ENCODE peak calls at places on chromosomes 6 and 20, in nine cellular contexts. L is PC-3, H is mesendoderm, W is H9, Q is mammary epithelial cell, O is fibroblast of lung, V is DND-41, E is hepatocyte, C is neuronal stem cell. X is an unnamed sample.

GRCh38 chr20:43725666-43726065 is 1.1 kb downstream of the GTSF1L start:
- DNase-seq in L (no peak), H (no peak), W (no peak), Q (no peak), O (no peak), V (no peak), E (no peak), C (no peak), X (no peak)

GRCh38 chr6:11315743-11316437 is 83.4 kb upstream of the NEDD9 start:
- DNase-seq in L (peak), H (no peak), W (no peak), Q (peak), O (peak), V (no peak), E (peak), C (no peak), X (no peak)

GRCh38 chr20:40189621-40190020 is 499.4 kb downstream of the MAFB start:
- DNase-seq in L (no peak), H (no peak), W (no peak), Q (peak), O (no peak), V (no peak), E (no peak), C (no peak), X (no peak)

GRCh38 chr6:35718911-35719381 is 17.9 kb upstream of the ARMC12 start:
- DNase-seq in L (no peak), H (no peak), W (no peak), Q (no peak), O (no peak), V (peak), E (no peak), C (no peak), X (no peak)

GRCh38 chr6:47737406-47737805 is 39.0 kb downstream of the ADGRF4 start:
- DNase-seq in L (peak), H (no peak), W (no peak), Q (no peak), O (peak), V (no peak), E (no peak), C (no peak), X (no peak)

GRCh38 chr20:12638633-12639360 is 370.0 kb upstream of the SPTLC3 start:
- DNase-seq in L (no peak), H (peak), W (no peak), Q (no peak), O (no peak), V (no peak), E (no peak), C (no peak), X (peak)

GRCh38 chr6:145233955-145234354 is 501.4 kb downstream of the EPM2A start:
- DNase-seq in L (no peak), H (no peak), W (no peak), Q (no peak), O (no peak), V (no peak), E (no peak), C (no peak), X (no peak)

GRCh38 chr6:54987906-54988305 is 141.3 kb downstream of the FAM83B start:
- DNase-seq in L (no peak), H (no peak), W (no peak), Q (no peak), O (no peak), V (no peak), E (no peak), C (no peak), X (no peak)

GRCh38 chr6:44029489-44030185 is 97.6 kb downstream of the MRPL14 start:
- DNase-seq in L (no peak), H (no peak), W (no peak), Q (no peak), O (no peak), V (no peak), E (no peak), C (no peak), X (peak)

GRCh38 chr6:36851149-36851614 is 11.9 kb upstream of the CPNE5 start:
- DNase-seq in L (peak), H (peak), W (peak), Q (peak), O (peak), V (peak), E (peak), C (peak), X (peak)

GRCh38 chr6:11494786-11495564 is 42.6 kb upstream of the TMEM170B start:
- DNase-seq in L (no peak), H (peak), W (no peak), Q (peak), O (peak), V (no peak), E (no peak), C (no peak), X (no peak)

GRCh38 chr20:47784599-47785320 is 521 bp downstream of the SULF2 start:
- DNase-seq in L (peak), H (peak), W (peak), Q (peak), O (peak), V (no peak), E (peak), C (no peak), X (peak)

GRCh38 chr20:9969626-9970025 is 65.2 kb upstream of the ANKEF1 start:
- DNase-seq in L (no peak), H (no peak), W (no peak), Q (peak), O (no peak), V (no peak), E (no peak), C (no peak), X (no peak)

GRCh38 chr6:49038294-49038693 is 424.8 kb downstream of the MMUT start:
- DNase-seq in L (no peak), H (no peak), W (no peak), Q (no peak), O (no peak), V (no peak), E (no peak), C (no peak), X (no peak)

GRCh38 chr6:16544006-16544405 is 217.3 kb downstream of the ATXN1 start:
- DNase-seq in L (no peak), H (peak), W (no peak), Q (no peak), O (peak), V (no peak), E (no peak), C (peak), X (no peak)

GRCh38 chr6:109467696-109468095 is 12.1 kb upstream of the MICAL1 start:
- DNase-seq in L (no peak), H (no peak), W (no peak), Q (no peak), O (no peak), V (no peak), E (no peak), C (no peak), X (no peak)

GRCh38 chr6:117143647-117144046 is 121.7 kb upstream of the VGLL2 start:
- DNase-seq in L (no peak), H (no peak), W (no peak), Q (no peak), O (no peak), V (no peak), E (no peak), C (no peak), X (no peak)

GRCh38 chr6:168012431-168013249 is 15.2 kb downstream of the KIF25 start:
- DNase-seq in L (no peak), H (no peak), W (no peak), Q (no peak), O (no peak), V (no peak), E (no peak), C (no peak), X (no peak)

GRCh38 chr20:25058797-25059486 is 1.0 kb upstream of the ACSS1 start:
- DNase-seq in L (peak), H (no peak), W (no peak), Q (no peak), O (no peak), V (peak), E (peak), C (no peak), X (peak)

GRCh38 chr6:7542878-7543394 is 1.5 kb downstream of the DSP start:
- DNase-seq in L (peak), H (peak), W (peak), Q (peak), O (peak), V (no peak), E (peak), C (no peak), X (peak)

GRCh38 chr6:50713226-50713625 is at the start of gene TFAP2D:
- DNase-seq in L (no peak), H (no peak), W (no peak), Q (no peak), O (no peak), V (no peak), E (no peak), C (no peak), X (no peak)

GRCh38 chr6:74749211-74750142 is 456.4 kb downstream of the COL12A1 start:
- DNase-seq in L (peak), H (no peak), W (no peak), Q (peak), O (peak), V (no peak), E (no peak), C (peak), X (no peak)

GRCh38 chr6:108518714-108519576 is 41.8 kb upstream of the FOXO3 start:
- DNase-seq in L (peak), H (peak), W (peak), Q (peak), O (peak), V (peak), E (no peak), C (no peak), X (peak)

GRCh38 chr20:5395932-5396727 is 79.4 kb upstream of the PROKR2 start:
- DNase-seq in L (peak), H (no peak), W (no peak), Q (no peak), O (peak), V (no peak), E (no peak), C (no peak), X (no peak)

GRCh38 chr6:93418448-93419303 is 683 bp downstream of the EPHA7 start:
- DNase-seq in L (peak), H (peak), W (peak), Q (no peak), O (peak), V (no peak), E (peak), C (peak), X (peak)

GRCh38 chr6:30129270-30129669 is 6.7 kb upstream of the TRIM40 start:
- DNase-seq in L (no peak), H (no peak), W (no peak), Q (no peak), O (no peak), V (no peak), E (no peak), C (no peak), X (no peak)

GRCh38 chr6:107353773-107354382 is 105.5 kb downstream of the PDSS2 start:
- DNase-seq in L (no peak), H (no peak), W (no peak), Q (no peak), O (peak), V (no peak), E (no peak), C (no peak), X (no peak)

GRCh38 chr6:99282479-99283062 is 66.9 kb downstream of the FAXC start:
- DNase-seq in L (peak), H (peak), W (no peak), Q (peak), O (peak), V (no peak), E (peak), C (no peak), X (peak)

GRCh38 chr6:148358196-148358785 is 15.7 kb downstream of the SASH1 start:
- DNase-seq in L (no peak), H (no peak), W (no peak), Q (no peak), O (peak), V (no peak), E (no peak), C (no peak), X (no peak)

GRCh38 chr6:118813795-118814194 is 80.2 kb upstream of the ASF1A start:
- DNase-seq in L (no peak), H (no peak), W (no peak), Q (peak), O (peak), V (no peak), E (no peak), C (no peak), X (no peak)

GRCh38 chr20:36454664-36455427 is 86.5 kb upstream of the MYL9 start:
- DNase-seq in L (peak), H (peak), W (peak), Q (no peak), O (peak), V (no peak), E (peak), C (peak), X (no peak)

GRCh38 chr6:99119109-99120031 is 171.6 kb upstream of the FBXL4 start:
- DNase-seq in L (peak), H (peak), W (peak), Q (peak), O (peak), V (peak), E (peak), C (peak), X (peak)

GRCh38 chr6:42742116-42742894 is 3.6 kb downstream of the TBCC start:
- DNase-seq in L (peak), H (no peak), W (no peak), Q (peak), O (peak), V (no peak), E (no peak), C (no peak), X (peak)
- H3K4me2 ChIP-seq in L (no peak), H (no peak), W (no peak), Q (no peak), O (no peak), V (no peak), E (no peak), C (no peak), X (no peak)

GRCh38 chr6:151265282-151265681 is 25.5 kb downstream of the AKAP12 start:
- DNase-seq in L (no peak), H (no peak), W (no peak), Q (no peak), O (no peak), V (no peak), E (no peak), C (no peak), X (no peak)
- H3K4me2 ChIP-seq in L (no peak), H (no peak), W (no peak), Q (no peak), O (no peak), V (no peak), E (no peak), C (no peak), X (no peak)

GRCh38 chr20:32999603-33000250 is 4.5 kb downstream of the SUN5 start:
- DNase-seq in L (no peak), H (no peak), W (no peak), Q (no peak), O (no peak), V (no peak), E (no peak), C (no peak), X (no peak)

GRCh38 chr20:33000802-33001466 is 3.3 kb downstream of the SUN5 start:
- DNase-seq in L (no peak), H (no peak), W (no peak), Q (no peak), O (no peak), V (no peak), E (no peak), C (no peak), X (no peak)

GRCh38 chr20:32995802-32996201 is 8.4 kb downstream of the SUN5 start:
- DNase-seq in L (no peak), H (no peak), W (no peak), Q (no peak), O (no peak), V (no peak), E (no peak), C (no peak), X (no peak)

GRCh38 chr20:32993484-32994050 is 10.7 kb downstream of the SUN5 start:
- DNase-seq in L (no peak), H (no peak), W (no peak), Q (no peak), O (no peak), V (no peak), E (no peak), C (no peak), X (no peak)

DNA sequence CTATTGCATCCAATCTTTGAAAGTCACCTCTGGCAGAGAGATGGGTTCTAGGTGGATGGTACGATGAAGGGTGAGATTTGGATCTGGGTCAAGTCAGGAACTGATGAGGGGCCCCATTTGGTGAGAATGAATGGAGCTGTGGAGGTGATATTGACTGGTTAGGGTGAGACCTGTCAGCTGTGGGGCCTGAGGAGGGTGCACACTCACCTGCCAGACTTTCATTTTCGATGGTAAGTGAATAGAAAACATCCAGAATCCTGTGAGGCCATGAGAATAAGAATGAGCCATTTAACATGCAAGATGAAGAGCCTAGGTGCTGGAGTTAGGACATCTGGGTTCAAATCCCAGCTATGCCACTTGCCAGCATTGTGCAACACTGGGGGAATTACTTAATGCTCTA is 6.8 kb downstream of the SUN5 start:
- DNase-seq in L (no peak), H (no peak), W (no peak), Q (no peak), O (no peak), V (no peak), E (no peak), C (no peak), X (no peak)
- H3K4me2 ChIP-seq in L (no peak), H (no peak), W (no peak), Q (no peak), O (no peak), V (no peak), E (no peak), C (no peak), X (no peak)

DNA sequence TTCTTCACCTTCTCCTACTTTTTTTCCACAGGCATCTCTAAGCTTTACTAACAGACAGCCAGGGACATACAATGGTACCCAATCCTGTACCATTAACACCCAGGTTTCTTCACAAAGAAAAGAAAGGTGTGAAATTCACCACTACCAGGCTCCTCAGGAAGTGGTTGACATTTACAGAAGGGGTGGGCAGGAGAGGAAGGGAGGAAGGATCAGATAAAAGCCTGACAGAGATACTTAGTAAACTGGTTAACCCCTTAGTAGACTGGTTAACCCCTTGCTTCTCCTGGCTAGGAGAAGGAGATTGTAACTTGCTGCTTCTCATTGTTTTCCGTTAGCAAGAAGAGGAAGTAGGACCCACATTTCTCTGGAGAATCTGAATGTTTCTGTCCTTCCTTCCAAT is 7.2 kb downstream of the SAMD3 start:
- DNase-seq in L (no peak), H (peak), W (peak), Q (no peak), O (no peak), V (peak), E (no peak), C (no peak), X (no peak)
- H3K4me2 ChIP-seq in L (no peak), H (no peak), W (no peak), Q (no peak), O (no peak), V (no peak), E (no peak), C (no peak), X (no peak)

GRCh38 chr6:100549406-100550167 is 84.9 kb upstream of the SIM1 start:
- DNase-seq in L (peak), H (peak), W (no peak), Q (no peak), O (peak), V (no peak), E (no peak), C (no peak), X (no peak)
- H3K4me2 ChIP-seq in L (peak), H (no peak), W (no peak), Q (no peak), O (no peak), V (no peak), E (no peak), C (no peak), X (no peak)